ENCODE peak calls at places on chromosome 18, in five cellular contexts. P is activated T-cell treated with anti-CD3 and anti-CD28 coated beads, Interleukin-2, amount 50 U/mL, for 48 hours; L is globus pallidus; J is mucosa of gallbladder; F is LoVo. R is an unnamed sample.

GRCh38 chr18:7684966-7685365 is 117.8 kb downstream of the PTPRM start:
- DNase-seq in P (no peak), L (no peak), J (no peak), F (no peak), R (no peak)

GRCh38 chr18:10149768-10150556 is 236.1 kb downstream of the VAPA start:
- DNase-seq in P (no peak), L (no peak), J (no peak), F (no peak), R (no peak)

GRCh38 chr18:30623401-30624065 is 419.0 kb downstream of the DSC3 start:
- DNase-seq in P (no peak), L (no peak), J (no peak), F (no peak), R (no peak)

GRCh38 chr18:63317982-63318881 is 1.3 kb downstream of the BCL2 start:
- DNase-seq in P (peak; percentile 90), L (no peak), J (peak; percentile 65), F (no peak), R (peak; percentile 76)

GRCh38 chr18:62338446-62339105 is 13.5 kb downstream of the TNFRSF11A start:
- DNase-seq in P (no peak), L (no peak), J (no peak), F (no peak), R (no peak)

GRCh38 chr18:76491436-76491800 is 3.6 kb downstream of the ZNF516 start:
- DNase-seq in P (peak; percentile 70), L (no peak), J (peak; percentile 76), F (peak; percentile 34), R (peak; percentile 53)

GRCh38 chr18:36249392-36249791 is 48.1 kb upstream of the FHOD3 start:
- DNase-seq in P (no peak), L (no peak), J (no peak), F (no peak), R (peak; percentile 12)

GRCh38 chr18:24086082-24086481 is 52.8 kb upstream of the CABYR start:
- DNase-seq in P (no peak), L (no peak), J (no peak), F (no peak), R (no peak)

GRCh38 chr18:58584219-58585127 is 44.4 kb downstream of the ALPK2 start:
- DNase-seq in P (no peak), L (no peak), J (no peak), F (peak; percentile 37), R (peak; percentile 61)

GRCh38 chr18:11521853-11522252 is 87.5 kb upstream of the SLC35G4 start:
- DNase-seq in P (no peak), L (no peak), J (no peak), F (no peak), R (no peak)

GRCh38 chr18:55234366-55235093 is 275.3 kb upstream of the CCDC68 start:
- DNase-seq in P (peak; percentile 76), L (peak; percentile 88), J (peak; percentile 80), F (peak; percentile 81), R (peak; percentile 84)

GRCh38 chr18:79452190-79452990 is 56.7 kb downstream of the NFATC1 start:
- DNase-seq in P (no peak), L (no peak), J (no peak), F (no peak), R (no peak)

GRCh38 chr18:56118422-56118821 is 520.0 kb downstream of the TXNL1 start:
- DNase-seq in P (no peak), L (no peak), J (no peak), F (no peak), R (no peak)

GRCh38 chr18:56727399-56727798 is 76.2 kb downstream of the WDR7 start:
- DNase-seq in P (peak; percentile 56), L (no peak), J (no peak), F (no peak), R (no peak)

GRCh38 chr18:24368749-24369148 is 28.9 kb downstream of the OSBPL1A start:
- DNase-seq in P (peak; percentile 75), L (no peak), J (no peak), F (no peak), R (no peak)

GRCh38 chr18:74063023-74063422 is 84.6 kb downstream of the FBXO15 start:
- DNase-seq in P (peak; percentile 38), L (no peak), J (no peak), F (no peak), R (no peak)

GRCh38 chr18:47846431-47846830 is 84.0 kb downstream of the SMAD2 start:
- DNase-seq in P (no peak), L (no peak), J (no peak), F (no peak), R (no peak)

GRCh38 chr18:42915240-42915791 is 200.2 kb downstream of the RIT2 start:
- DNase-seq in P (no peak), L (no peak), J (no peak), F (no peak), R (peak; percentile 83)

GRCh38 chr18:49431563-49431962 is 28.9 kb downstream of the DYM start:
- DNase-seq in P (no peak), L (no peak), J (no peak), F (no peak), R (no peak)

GRCh38 chr18:66640431-66640830 is 36.5 kb upstream of the CDH19 start:
- DNase-seq in P (no peak), L (no peak), J (no peak), F (no peak), R (no peak)

GRCh38 chr18:21361297-21361880 is 119.4 kb downstream of the GREB1L start:
- DNase-seq in P (no peak), L (peak; percentile 10), J (no peak), F (no peak), R (peak; percentile 12)

GRCh38 chr18:26293982-26294381 is 67.7 kb downstream of the TAF4B start:
- DNase-seq in P (no peak), L (no peak), J (no peak), F (no peak), R (no peak)

GRCh38 chr18:5393779-5394178 is 98.3 kb upstream of the ZBTB14 start:
- DNase-seq in P (no peak), L (no peak), J (no peak), F (no peak), R (no peak)